ENCODE peak calls at places on chromosomes 3 and 15, in five cellular contexts. O is bronchial epithelial cell, B is neural progenitor cell, U is Caco-2, I is body of pancreas. F is an unnamed sample.

GRCh38 chr3:123953735-123954134 is 7.3 kb downstream of the CCDC14 start:
- DNase-seq in U (no peak), B (no peak), O (no peak), I (no peak), F (no peak)

GRCh38 chr3:31732548-31732947 is 199.8 kb downstream of the STT3B start:
- DNase-seq in B (no peak), I (no peak), O (no peak), U (no peak), F (no peak)

GRCh38 chr3:51621091-51621892 is 49.8 kb upstream of the TEX264 start:
- DNase-seq in U (no peak), I (peak; percentile 39), O (peak; percentile 77), B (no peak), F (no peak)

GRCh38 chr3:173066044-173066679 is 74.9 kb downstream of the SPATA16 start:
- DNase-seq in B (peak; percentile 6), U (no peak), O (peak; percentile 9), I (peak; percentile 11), F (no peak)

GRCh38 chr3:188296761-188297689 is 143.1 kb downstream of the LPP start:
- DNase-seq in I (peak; percentile 85), O (peak; percentile 93), B (no peak), U (no peak), F (no peak)

GRCh38 chr3:157573780-157574378 is 70.7 kb upstream of the VEPH1 start:
- DNase-seq in I (peak; percentile 27), O (no peak), B (no peak), U (no peak), F (no peak)

GRCh38 chr3:150385296-150386242 is 22.5 kb upstream of the TSC22D2 start:
- DNase-seq in O (no peak), U (no peak), B (no peak), I (no peak), F (no peak)

GRCh38 chr3:55476515-55476914 is 10.6 kb downstream of the WNT5A start:
- DNase-seq in U (no peak), O (peak; percentile 80), I (no peak), B (no peak), F (no peak)

GRCh38 chr3:14524311-14524711 is 15.8 kb downstream of the GRIP2 start:
- DNase-seq in B (no peak), I (no peak), U (no peak), O (no peak), F (no peak)

GRCh38 chr3:24670871-24671270 is 176.2 kb upstream of the THRB start:
- DNase-seq in B (no peak), I (no peak), U (no peak), O (no peak), F (no peak)

GRCh38 chr3:113008117-113008516 is 17.3 kb downstream of the GTPBP8 start:
- DNase-seq in U (no peak), B (no peak), O (no peak), I (no peak), F (no peak)

GRCh38 chr15:62607643-62608042 is 434.9 kb upstream of the TPM1 start:
- DNase-seq in O (peak; percentile 83), U (no peak), B (no peak), I (no peak), F (no peak)

GRCh38 chr3:107531917-107532469 is 9.2 kb downstream of the BBX start:
- DNase-seq in B (no peak), U (no peak), I (no peak), O (no peak), F (no peak)

GRCh38 chr3:164332856-164333802 is 745.2 kb downstream of the SI start:
- DNase-seq in U (peak; percentile 39), B (peak; percentile 82), O (no peak), I (no peak), F (peak; percentile 4)

GRCh38 chr3:49339593-49339946 is 283 bp downstream of the USP4 start:
- DNase-seq in I (no peak), B (peak; percentile 76), U (peak; percentile 64), O (no peak), F (peak; percentile 82)

GRCh38 chr3:71651625-71652024 is 68.1 kb upstream of the FOXP1 start:
- DNase-seq in B (no peak), I (no peak), U (peak; percentile 8), O (no peak), F (no peak)

GRCh38 chr3:63032876-63033275 is 157.7 kb upstream of the CADPS start:
- DNase-seq in I (no peak), B (no peak), U (no peak), O (peak; percentile 18), F (no peak)

GRCh38 chr15:60376677-60377095 is 21.1 kb downstream of the ANXA2 start:
- DNase-seq in U (no peak), I (no peak), B (no peak), O (no peak), F (no peak)

GRCh38 chr15:41999290-42000285 is 21.3 kb downstream of the PLA2G4E start:
- DNase-seq in I (no peak), B (no peak), O (no peak), U (no peak), F (no peak)

GRCh38 chr3:78277220-78277619 is 1237.3 kb downstream of the ROBO2 start:
- DNase-seq in U (no peak), O (no peak), I (no peak), B (no peak), F (no peak)

GRCh38 chr3:29153811-29154210 is 127.1 kb upstream of the RBMS3 start:
- DNase-seq in B (no peak), U (no peak), O (no peak), I (no peak), F (no peak)

GRCh38 chr3:107734317-107734716 is 211.6 kb downstream of the BBX start:
- DNase-seq in B (no peak), I (no peak), O (no peak), U (no peak), F (no peak)

GRCh38 chr15:74302821-74303359 is 64.6 kb downstream of the CYP11A1 start:
- DNase-seq in B (peak; percentile 80), U (peak; percentile 66), I (peak; percentile 23), O (peak; percentile 20), F (peak; percentile 94)

GRCh38 chr3:56921573-56922571 is 120.1 kb upstream of the ARHGEF3 start:
- DNase-seq in I (no peak), B (no peak), O (no peak), U (no peak), F (no peak)

GRCh38 chr15:100809151-100809550 is 70.5 kb upstream of the ALDH1A3 start:
- DNase-seq in O (peak; percentile 68), I (no peak), U (no peak), B (no peak), F (no peak)

GRCh38 chr3:111359261-111360030 is 182.6 kb upstream of the CD96 start:
- DNase-seq in O (no peak), B (no peak), U (no peak), I (no peak), F (no peak)

GRCh38 chr3:99240700-99241099 is 339.2 kb upstream of the DCBLD2 start:
- DNase-seq in O (no peak), U (no peak), B (peak; percentile 51), I (no peak), F (no peak)

GRCh38 chr3:179189764-179190163 is 41.6 kb downstream of the PIK3CA start:
- DNase-seq in O (no peak), U (no peak), I (peak; percentile 5), B (no peak), F (no peak)

GRCh38 chr3:53902067-53902466 is 10.4 kb upstream of the SELENOK start:
- DNase-seq in I (no peak), O (no peak), U (no peak), B (no peak), F (no peak)

GRCh38 chr15:90075420-90076289 is 26.6 kb downstream of the IDH2 start:
- DNase-seq in I (peak; percentile 92), B (no peak), U (peak; percentile 65), O (peak; percentile 97), F (peak; percentile 82)

GRCh38 chr3:51896607-51897305 is 6.4 kb downstream of the IQCF1 start:
- DNase-seq in O (peak; percentile 58), I (no peak), B (no peak), U (no peak), F (no peak)

GRCh38 chr3:52281980-52282801 is 3.7 kb upstream of the WDR82 start:
- DNase-seq in I (no peak), O (no peak), U (peak; percentile 59), B (no peak), F (no peak)

GRCh38 chr3:36991147-36991546 is 1.8 kb downstream of the EPM2AIP1 start:
- DNase-seq in O (no peak), U (no peak), B (no peak), I (no peak), F (no peak)

GRCh38 chr3:69282191-69282590 is 103.7 kb downstream of the FRMD4B start:
- DNase-seq in O (no peak), B (no peak), U (no peak), I (peak; percentile 15), F (no peak)

GRCh38 chr3:65142476-65142875 is 454.7 kb upstream of the ADAMTS9 start:
- DNase-seq in I (no peak), B (peak; percentile 24), U (no peak), O (no peak), F (no peak)

GRCh38 chr3:193842029-193842782 is 249.2 kb downstream of the OPA1 start:
- DNase-seq in U (peak; percentile 48), O (no peak), I (peak; percentile 45), B (no peak), F (no peak)
- H3K4me3 ChIP-seq in U (peak overlapping the region; percentile 37), O (no peak overlapping the region), I (no peak overlapping the region), B (no peak overlapping the region), F (no peak overlapping the region)

GRCh38 chr15:66721954-66722353 is 19.9 kb downstream of the SMAD6 start:
- DNase-seq in B (no peak), O (no peak), U (no peak), I (no peak), F (no peak)

GRCh38 chr15:66719471-66719870 is 17.4 kb downstream of the SMAD6 start:
- DNase-seq in I (no peak), B (no peak), O (no peak), U (no peak), F (no peak)

GRCh38 chr15:66720206-66721010 is 18.4 kb downstream of the SMAD6 start:
- DNase-seq in B (no peak), O (peak; percentile 63), U (no peak), I (no peak), F (no peak)

GRCh38 chr15:66721501-66721937 is 19.5 kb downstream of the SMAD6 start:
- DNase-seq in I (no peak), O (peak; percentile 37), U (no peak), B (no peak), F (no peak)

GRCh38 chr15:66721020-66721419 is 19.0 kb downstream of the SMAD6 start:
- DNase-seq in B (no peak), O (no peak), U (no peak), I (no peak), F (no peak)
- H3K36me3 ChIP-seq in B (no peaks in the 10 kb centered on the region), O (no peaks in the 10 kb centered on the region), U (no peaks in the 10 kb centered on the region), I (no peaks in the 10 kb centered on the region), F (peaks cover 15% of the 10 kb centered on the region)

GRCh38 chr3:184380627-184381260 is 890 bp downstream of the CHRD start:
- DNase-seq in O (no peak), B (no peak), I (no peak), U (no peak), F (no peak)
- H3K4me3 ChIP-seq in O (no peak overlapping the region), B (peak overlapping the region; percentile 67), I (no peak overlapping the region), U (peak overlapping the region; percentile 45), F (peak overlapping the region; percentile 43)

DNA sequence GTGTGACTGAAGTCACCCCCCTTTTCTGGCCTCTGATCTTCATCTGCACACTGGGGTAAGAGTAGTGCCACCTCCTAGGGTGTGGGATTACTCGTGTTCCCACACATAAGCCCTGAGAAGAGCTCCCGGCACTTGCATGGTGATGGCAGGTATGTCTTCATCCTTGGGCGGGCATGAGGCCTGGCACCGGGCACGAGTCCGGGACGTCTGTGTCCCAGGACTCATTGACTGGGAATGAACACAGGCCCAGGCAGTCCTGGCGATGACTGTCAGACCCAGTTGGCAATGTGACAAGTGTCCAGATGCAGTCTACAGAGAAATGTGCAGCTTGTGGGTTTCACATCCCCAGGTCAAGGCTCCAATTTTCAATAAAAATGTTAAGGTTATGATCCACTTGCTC is 78.9 kb downstream of the TBC1D2B start:
- DNase-seq in O (no peak), B (no peak), I (no peak), U (no peak), F (no peak)
- H3K36me3 ChIP-seq in O (peaks cover 19% of the 10 kb centered on the region), B (no peaks in the 10 kb centered on the region), I (no peaks in the 10 kb centered on the region), U (no peaks in the 10 kb centered on the region), F (peaks cover 1% of the 10 kb centered on the region)